ENCODE peak calls at places on chromosomes 7 and 10, in six cellular contexts. C is heart right ventricle, L is fibroblast of lung, E is left ventricle myocardium inferior, Z is cardiac muscle cell, T is OCI-LY7. I is an unnamed sample.

GRCh38 chr10:43076311-43076875 is 476 bp upstream of the RET start:
- DNase-seq in C (no peak), L (no peak), E (no peak), Z (no peak), T (no peak), I (no peak)

GRCh38 chr10:88841316-88842111 is 10.1 kb downstream of the ANKRD22 start:
- DNase-seq in C (no peak), L (no peak), E (no peak), Z (no peak), T (no peak), I (no peak)

GRCh38 chr10:33487014-33487776 is 152.7 kb upstream of the NRP1 start:
- DNase-seq in C (no peak), L (peak; percentile 3), E (no peak), Z (peak; percentile 31), T (no peak), I (no peak)

GRCh38 chr7:93115796-93116195 is 2.0 kb downstream of the SAMD9 start:
- DNase-seq in C (no peak), L (peak; percentile 79), E (no peak), Z (peak; percentile 9), T (no peak), I (peak; percentile 16)

GRCh38 chr10:76066457-76066856 is 635.0 kb downstream of the LRMDA start:
- DNase-seq in C (no peak), L (no peak), E (no peak), Z (no peak), T (no peak), I (no peak)

GRCh38 chr7:294440-295154 is 4.6 kb downstream of the FOXL3 start:
- DNase-seq in C (no peak), L (no peak), E (no peak), Z (no peak), T (no peak), I (no peak)

GRCh38 chr10:62062028-62062427 is 160.5 kb downstream of the ARID5B start:
- DNase-seq in C (no peak), L (no peak), E (no peak), Z (no peak), T (no peak), I (no peak)

GRCh38 chr10:49564461-49565009 is 25.6 kb upstream of the ERCC6 start:
- DNase-seq in C (no peak), L (peak; percentile 62), E (no peak), Z (no peak), T (no peak), I (no peak)

GRCh38 chr7:134718211-134718875 is 61.1 kb upstream of the CALD1 start:
- DNase-seq in C (no peak), L (peak; percentile 31), E (no peak), Z (no peak), T (no peak), I (no peak)

GRCh38 chr7:99229234-99229633 is 21.3 kb upstream of the KPNA7 start:
- DNase-seq in C (no peak), L (no peak), E (no peak), Z (no peak), T (no peak), I (no peak)

GRCh38 chr7:1806354-1806753 is 136.3 kb downstream of the ELFN1 start:
- DNase-seq in C (no peak), L (no peak), E (no peak), Z (no peak), T (no peak), I (no peak)

GRCh38 chr7:20021834-20022233 is 195.3 kb downstream of the MACC1 start:
- DNase-seq in C (no peak), L (peak; percentile 64), E (no peak), Z (no peak), T (no peak), I (no peak)

GRCh38 chr7:617614-618538 is 98.2 kb upstream of the PDGFA start:
- DNase-seq in C (no peak), L (no peak), E (no peak), Z (no peak), T (no peak), I (no peak)

GRCh38 chr7:112449353-112449752 is 907 bp upstream of the IFRD1 start:
- DNase-seq in C (no peak), L (peak; percentile 68), E (no peak), Z (no peak), T (peak; percentile 4), I (no peak)

GRCh38 chr10:3455385-3456334 is 283.1 kb upstream of the PITRM1 start:
- DNase-seq in C (no peak), L (peak; percentile 46), E (no peak), Z (peak; percentile 70), T (no peak), I (no peak)
- TF ChIP-seq CTCF in C (no peak), L (no peak), E (no peak), Z (no peak), T (no peak), I (no peak)

DNA sequence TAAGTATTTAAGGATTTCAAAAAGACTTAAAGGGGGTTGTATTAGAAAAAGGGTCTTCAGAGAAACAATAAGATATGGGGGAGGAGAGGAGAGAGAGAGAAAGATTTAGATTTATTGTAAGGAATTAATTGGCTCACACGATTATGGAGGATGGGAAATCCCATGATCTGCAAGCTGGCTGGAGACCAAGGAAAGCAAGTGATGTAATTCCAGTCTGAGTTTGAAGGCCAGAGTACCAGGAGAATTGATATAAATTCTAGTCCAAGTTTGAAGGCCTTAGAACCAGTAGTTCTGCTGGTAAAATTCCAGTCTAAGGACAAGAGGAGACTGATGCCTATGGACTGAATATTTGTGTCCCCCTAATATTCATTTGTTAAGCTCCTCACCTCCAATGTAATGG is 20.6 kb upstream of the SLC13A1 start:
- DNase-seq in C (no peak), L (peak; percentile 22), E (no peak), Z (peak; percentile 67), T (no peak), I (no peak)
- TF ChIP-seq CTCF in C (no peak), L (no peak), E (no peak), Z (no peak), T (no peak), I (no peak)

GRCh38 chr10:19412531-19412930 is 363.9 kb downstream of the MALRD1 start:
- DNase-seq in C (no peak), L (peak; percentile 31), E (no peak), Z (peak; percentile 56), T (no peak), I (no peak)
- TF ChIP-seq CTCF in C (peak; percentile 58), L (peak; percentile 65), E (peak; percentile 52), Z (peak; percentile 54), T (peak; percentile 36), I (peak; percentile 34)

GRCh38 chr10:24197319-24197718 is 11.6 kb upstream of the KIAA1217 start:
- DNase-seq in C (no peak), L (no peak), E (no peak), Z (no peak), T (no peak), I (no peak)
- TF ChIP-seq CTCF in C (no peak), L (no peak), E (no peak), Z (no peak), T (no peak), I (no peak)

DNA sequence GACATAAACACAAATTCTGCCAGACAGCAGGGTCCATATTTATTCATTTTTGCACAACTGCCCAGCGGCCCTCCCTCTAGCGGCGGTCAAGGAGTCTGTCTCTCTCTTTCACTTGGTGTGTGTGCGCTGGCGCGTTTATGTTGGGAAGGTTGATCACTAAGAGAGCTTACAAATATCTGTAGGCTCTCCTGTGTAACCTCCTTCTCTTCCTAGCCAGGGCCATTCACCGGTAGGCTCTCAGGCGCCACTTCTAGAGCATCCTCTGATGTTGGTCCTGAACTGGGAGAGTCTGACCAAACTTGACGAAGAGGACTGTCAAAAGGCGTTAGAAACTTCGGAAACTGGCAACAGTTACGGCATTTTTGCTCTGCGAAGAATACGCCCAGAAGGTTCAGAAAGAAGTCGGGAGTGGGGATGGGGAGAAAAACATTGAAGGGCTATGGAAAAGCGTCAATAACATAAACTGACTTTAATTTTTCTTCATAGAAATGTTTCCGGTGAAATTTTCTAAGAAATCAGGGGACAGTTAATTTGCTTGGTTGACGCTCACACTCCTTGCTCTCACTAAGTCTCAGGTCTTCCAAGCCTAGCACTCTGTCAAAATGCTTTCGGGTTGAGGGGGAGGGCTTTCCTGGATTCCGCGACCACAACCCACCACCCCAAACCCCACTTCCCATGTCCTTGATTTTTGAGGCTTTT is 731.1 kb downstream of the ZWINT start:
- DNase-seq in C (peak; percentile 19), L (peak; percentile 51), E (no peak), Z (peak; percentile 47), T (no peak), I (no peak)
- TF ChIP-seq CTCF in C (peak; percentile 66), L (peak; percentile 80), E (peak; percentile 59), Z (peak; percentile 60), T (no peak), I (no peak)

I was measured in AG09319.